ENCODE peak calls at places on chromosomes 4 and X, in six cellular contexts. One of them, this sample, is unnamed.

GRCh38 chr4:42280327-42281095 is 116.8 kb upstream of the SHISA3 start:
- DNase-seq in A549: peak
- DNase-seq in kidney epithelial cell: no peak
- DNase-seq in pancreas: no peak
- DNase-seq in dorsolateral prefrontal cortex: no peak
- DNase-seq in keratinocyte: no peak
- DNase-seq in this sample: no peak

GRCh38 chr4:127421418-127421817 is 211.3 kb upstream of the INTU start:
- DNase-seq in kidney epithelial cell: no peak
- DNase-seq in A549: no peak
- DNase-seq in dorsolateral prefrontal cortex: no peak
- DNase-seq in pancreas: no peak
- DNase-seq in keratinocyte: no peak
- DNase-seq in this sample: no peak

GRCh38 chr4:15436515-15436914 is 8.7 kb downstream of the C1QTNF7 start:
- DNase-seq in kidney epithelial cell: peak
- DNase-seq in A549: no peak
- DNase-seq in dorsolateral prefrontal cortex: no peak
- DNase-seq in pancreas: no peak
- DNase-seq in keratinocyte: no peak
- DNase-seq in this sample: peak

GRCh38 chrX:130111220-130111934 is 1.1 kb upstream of the ELF4 start:
- DNase-seq in pancreas: no peak
- DNase-seq in keratinocyte: no peak
- DNase-seq in dorsolateral prefrontal cortex: no peak
- DNase-seq in kidney epithelial cell: no peak
- DNase-seq in A549: peak
- DNase-seq in this sample: no peak

GRCh38 chr4:114349543-114350175 is 248.9 kb upstream of the UGT8 start:
- DNase-seq in kidney epithelial cell: no peak
- DNase-seq in keratinocyte: no peak
- DNase-seq in A549: no peak
- DNase-seq in dorsolateral prefrontal cortex: no peak
- DNase-seq in pancreas: no peak
- DNase-seq in this sample: no peak

GRCh38 chr4:52889354-52889753 is 27.2 kb downstream of the RASL11B start:
- DNase-seq in A549: no peak
- DNase-seq in kidney epithelial cell: no peak
- DNase-seq in dorsolateral prefrontal cortex: no peak
- DNase-seq in keratinocyte: no peak
- DNase-seq in pancreas: no peak
- DNase-seq in this sample: no peak

GRCh38 chr4:78707268-78707667 is 68.9 kb upstream of the BMP2K start:
- DNase-seq in dorsolateral prefrontal cortex: no peak
- DNase-seq in A549: no peak
- DNase-seq in pancreas: no peak
- DNase-seq in kidney epithelial cell: no peak
- DNase-seq in keratinocyte: no peak
- DNase-seq in this sample: no peak

GRCh38 chr4:68693325-68694075 is 23.0 kb upstream of the UGT2B15 start:
- DNase-seq in dorsolateral prefrontal cortex: no peak
- DNase-seq in kidney epithelial cell: no peak
- DNase-seq in keratinocyte: no peak
- DNase-seq in pancreas: no peak
- DNase-seq in A549: no peak
- DNase-seq in this sample: no peak

GRCh38 chr4:186587416-186588018 is 32.1 kb upstream of the MTNR1A start:
- DNase-seq in pancreas: no peak
- DNase-seq in A549: peak
- DNase-seq in kidney epithelial cell: no peak
- DNase-seq in keratinocyte: no peak
- DNase-seq in dorsolateral prefrontal cortex: peak
- DNase-seq in this sample: peak

GRCh38 chr4:121113680-121114079 is 41.3 kb upstream of the NDNF start:
- DNase-seq in pancreas: no peak
- DNase-seq in keratinocyte: no peak
- DNase-seq in kidney epithelial cell: no peak
- DNase-seq in dorsolateral prefrontal cortex: no peak
- DNase-seq in A549: no peak
- DNase-seq in this sample: no peak

GRCh38 chr4:84441758-84442377 is 57.2 kb downstream of the NKX6-1 start:
- DNase-seq in pancreas: no peak
- DNase-seq in A549: no peak
- DNase-seq in dorsolateral prefrontal cortex: no peak
- DNase-seq in kidney epithelial cell: no peak
- DNase-seq in keratinocyte: no peak
- DNase-seq in this sample: no peak

GRCh38 chrX:120823554-120823953 is 52.1 kb downstream of the CT47B1 start:
- DNase-seq in A549: no peak
- DNase-seq in dorsolateral prefrontal cortex: no peak
- DNase-seq in kidney epithelial cell: no peak
- DNase-seq in keratinocyte: no peak
- DNase-seq in pancreas: no peak
- DNase-seq in this sample: no peak

GRCh38 chr4:125314676-125315570 is at the start of gene FAT4:
- DNase-seq in keratinocyte: no peak
- DNase-seq in dorsolateral prefrontal cortex: peak
- DNase-seq in pancreas: peak
- DNase-seq in kidney epithelial cell: peak
- DNase-seq in A549: peak
- DNase-seq in this sample: peak

GRCh38 chr4:2794707-2795557 is 2.0 kb downstream of the SH3BP2 start:
- DNase-seq in A549: peak
- DNase-seq in kidney epithelial cell: no peak
- DNase-seq in pancreas: peak
- DNase-seq in dorsolateral prefrontal cortex: no peak
- DNase-seq in keratinocyte: no peak
- DNase-seq in this sample: no peak

GRCh38 chr4:113003841-113004240 is 45.6 kb upstream of the ANK2 start:
- DNase-seq in kidney epithelial cell: no peak
- DNase-seq in pancreas: no peak
- DNase-seq in dorsolateral prefrontal cortex: no peak
- DNase-seq in keratinocyte: no peak
- DNase-seq in A549: no peak
- DNase-seq in this sample: no peak

GRCh38 chr4:65063601-65064000 is 606.7 kb downstream of the EPHA5 start:
- DNase-seq in kidney epithelial cell: no peak
- DNase-seq in pancreas: no peak
- DNase-seq in dorsolateral prefrontal cortex: no peak
- DNase-seq in keratinocyte: no peak
- DNase-seq in A549: no peak
- DNase-seq in this sample: no peak

GRCh38 chr4:145679991-145680455 is at the start of gene C4orf51:
- DNase-seq in dorsolateral prefrontal cortex: no peak
- DNase-seq in pancreas: no peak
- DNase-seq in kidney epithelial cell: peak
- DNase-seq in A549: peak
- DNase-seq in keratinocyte: no peak
- DNase-seq in this sample: peak

GRCh38 chrX:124736553-124737240 is 390.3 kb downstream of the SH2D1A start:
- DNase-seq in pancreas: no peak
- DNase-seq in dorsolateral prefrontal cortex: no peak
- DNase-seq in A549: no peak
- DNase-seq in keratinocyte: no peak
- DNase-seq in kidney epithelial cell: no peak
- DNase-seq in this sample: no peak

GRCh38 chr4:167034983-167035382 is 199.3 kb downstream of the SPOCK3 start:
- DNase-seq in pancreas: no peak
- DNase-seq in dorsolateral prefrontal cortex: no peak
- DNase-seq in kidney epithelial cell: no peak
- DNase-seq in keratinocyte: no peak
- DNase-seq in A549: no peak
- DNase-seq in this sample: no peak

GRCh38 chrX:154462396-154462795 is 4.3 kb downstream of the PLXNA3 start:
- DNase-seq in pancreas: peak
- DNase-seq in A549: no peak
- DNase-seq in dorsolateral prefrontal cortex: peak
- DNase-seq in keratinocyte: no peak
- DNase-seq in kidney epithelial cell: no peak
- DNase-seq in this sample: no peak

GRCh38 chrX:152896450-152896849 is 1.4 kb upstream of the ZNF185 start:
- DNase-seq in pancreas: no peak
- DNase-seq in keratinocyte: no peak
- DNase-seq in kidney epithelial cell: no peak
- DNase-seq in A549: peak
- DNase-seq in dorsolateral prefrontal cortex: no peak
- DNase-seq in this sample: no peak

GRCh38 chr4:18840499-18840898 is 818.9 kb upstream of the LCORL start:
- DNase-seq in kidney epithelial cell: no peak
- DNase-seq in dorsolateral prefrontal cortex: no peak
- DNase-seq in A549: no peak
- DNase-seq in pancreas: no peak
- DNase-seq in keratinocyte: no peak
- DNase-seq in this sample: peak
- TF ChIP-seq CTCF in kidney epithelial cell: no peak
- TF ChIP-seq CTCF in dorsolateral prefrontal cortex: no peak
- TF ChIP-seq CTCF in A549: no peak
- TF ChIP-seq CTCF in pancreas: no peak
- TF ChIP-seq CTCF in keratinocyte: no peak
- TF ChIP-seq CTCF in this sample: no peak

DNA sequence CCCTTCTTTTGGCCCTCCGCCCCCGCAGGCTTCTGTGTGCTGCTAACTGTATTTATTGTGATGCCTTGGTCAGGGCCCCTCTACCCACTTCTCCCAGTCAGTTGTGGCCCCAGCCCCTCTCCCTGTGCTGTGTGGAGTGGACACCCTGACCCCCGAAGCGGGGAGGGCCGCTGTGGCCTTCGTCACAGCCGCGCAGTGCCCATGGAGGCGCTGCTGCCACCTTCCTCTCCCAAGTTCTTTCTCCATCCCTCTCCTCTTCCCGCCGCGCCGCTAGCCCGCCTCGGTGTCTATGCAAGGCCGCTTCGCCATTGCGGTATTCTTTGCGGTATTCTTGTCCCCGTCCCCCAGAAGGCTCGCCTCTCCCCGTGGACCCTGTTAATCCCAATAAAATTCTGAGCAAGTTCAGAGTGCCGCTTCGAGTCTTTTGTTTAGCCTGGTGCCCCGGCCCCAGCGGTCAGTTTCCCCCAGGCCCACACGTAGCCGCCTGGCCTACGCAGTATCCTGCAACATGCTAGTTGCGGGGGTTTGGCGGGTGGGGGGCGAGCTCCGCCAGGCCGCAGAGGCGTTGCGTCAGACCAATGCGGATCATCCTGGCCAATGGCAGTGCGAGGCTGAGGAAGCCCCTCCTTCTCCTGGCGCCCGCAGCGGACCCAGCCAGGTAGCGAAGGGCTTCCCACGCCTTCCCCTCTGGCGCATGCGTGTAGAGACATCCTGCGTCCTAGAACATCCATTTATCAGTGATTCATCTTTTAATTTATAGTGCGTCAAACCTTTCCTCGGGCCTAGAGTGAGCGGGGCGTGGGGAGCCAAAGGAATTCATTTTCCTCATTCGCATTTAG is 5.6 kb upstream of the KANTR start:
- DNase-seq in pancreas: peak
- DNase-seq in dorsolateral prefrontal cortex: peak
- DNase-seq in A549: peak
- DNase-seq in kidney epithelial cell: peak
- DNase-seq in keratinocyte: peak
- DNase-seq in this sample: peak
- H3K4me3 ChIP-seq in pancreas: peak
- H3K4me3 ChIP-seq in dorsolateral prefrontal cortex: peak
- H3K4me3 ChIP-seq in A549: peak
- H3K4me3 ChIP-seq in kidney epithelial cell: peak
- H3K4me3 ChIP-seq in keratinocyte: peak
- H3K4me3 ChIP-seq in this sample: peak

GRCh38 chrX:103910371-103910770 is 52.1 kb upstream of the TMSB15B start:
- DNase-seq in kidney epithelial cell: no peak
- DNase-seq in keratinocyte: no peak
- DNase-seq in dorsolateral prefrontal cortex: no peak
- DNase-seq in A549: no peak
- DNase-seq in pancreas: no peak
- DNase-seq in this sample: no peak
- TF ChIP-seq CTCF in kidney epithelial cell: no peak
- TF ChIP-seq CTCF in keratinocyte: no peak
- TF ChIP-seq CTCF in dorsolateral prefrontal cortex: no peak
- TF ChIP-seq CTCF in A549: no peak
- TF ChIP-seq CTCF in pancreas: no peak
- TF ChIP-seq CTCF in this sample: no peak

GRCh38 chr4:17038510-17039176 is 140.2 kb upstream of the LDB2 start:
- DNase-seq in keratinocyte: no peak
- DNase-seq in dorsolateral prefrontal cortex: no peak
- DNase-seq in kidney epithelial cell: no peak
- DNase-seq in A549: no peak
- DNase-seq in pancreas: no peak
- DNase-seq in this sample: no peak

GRCh38 chr4:17029964-17030363 is 131.5 kb upstream of the LDB2 start:
- DNase-seq in keratinocyte: peak
- DNase-seq in kidney epithelial cell: no peak
- DNase-seq in A549: no peak
- DNase-seq in pancreas: no peak
- DNase-seq in dorsolateral prefrontal cortex: no peak
- DNase-seq in this sample: no peak

GRCh38 chr4:17029432-17029831 is 131.0 kb upstream of the LDB2 start:
- DNase-seq in pancreas: no peak
- DNase-seq in dorsolateral prefrontal cortex: no peak
- DNase-seq in A549: no peak
- DNase-seq in keratinocyte: no peak
- DNase-seq in kidney epithelial cell: no peak
- DNase-seq in this sample: no peak

GRCh38 chr4:17030543-17030942 is 132.1 kb upstream of the LDB2 start:
- DNase-seq in kidney epithelial cell: peak
- DNase-seq in A549: peak
- DNase-seq in dorsolateral prefrontal cortex: no peak
- DNase-seq in pancreas: no peak
- DNase-seq in keratinocyte: peak
- DNase-seq in this sample: peak

GRCh38 chr4:17033256-17034245 is 135.1 kb upstream of the LDB2 start:
- DNase-seq in A549: no peak
- DNase-seq in keratinocyte: no peak
- DNase-seq in kidney epithelial cell: no peak
- DNase-seq in pancreas: no peak
- DNase-seq in dorsolateral prefrontal cortex: no peak
- DNase-seq in this sample: no peak
- H3K4me3 ChIP-seq in A549: no peak
- H3K4me3 ChIP-seq in keratinocyte: no peak
- H3K4me3 ChIP-seq in kidney epithelial cell: no peak
- H3K4me3 ChIP-seq in pancreas: no peak
- H3K4me3 ChIP-seq in dorsolateral prefrontal cortex: no peak
- H3K4me3 ChIP-seq in this sample: no peak

GRCh38 chrX:63503541-63503940 is 152.4 kb upstream of the SPIN4 start:
- DNase-seq in pancreas: no peak
- DNase-seq in dorsolateral prefrontal cortex: no peak
- DNase-seq in kidney epithelial cell: no peak
- DNase-seq in A549: peak
- DNase-seq in keratinocyte: no peak
- DNase-seq in this sample: peak

GRCh38 chrX:63511361-63511760 is 160.2 kb upstream of the SPIN4 start:
- DNase-seq in dorsolateral prefrontal cortex: no peak
- DNase-seq in kidney epithelial cell: no peak
- DNase-seq in pancreas: no peak
- DNase-seq in keratinocyte: no peak
- DNase-seq in A549: no peak
- DNase-seq in this sample: no peak

GRCh38 chrX:63508668-63509067 is 157.5 kb upstream of the SPIN4 start:
- DNase-seq in kidney epithelial cell: no peak
- DNase-seq in A549: no peak
- DNase-seq in dorsolateral prefrontal cortex: no peak
- DNase-seq in pancreas: no peak
- DNase-seq in keratinocyte: no peak
- DNase-seq in this sample: no peak

GRCh38 chrX:63506320-63506719 is 155.2 kb upstream of the SPIN4 start:
- DNase-seq in A549: peak
- DNase-seq in keratinocyte: no peak
- DNase-seq in pancreas: no peak
- DNase-seq in dorsolateral prefrontal cortex: no peak
- DNase-seq in kidney epithelial cell: no peak
- DNase-seq in this sample: peak
- TF ChIP-seq CTCF in A549: peak
- TF ChIP-seq CTCF in keratinocyte: no peak
- TF ChIP-seq CTCF in pancreas: no peak
- TF ChIP-seq CTCF in dorsolateral prefrontal cortex: peak
- TF ChIP-seq CTCF in kidney epithelial cell: no peak
- TF ChIP-seq CTCF in this sample: peak